ENCODE peak calls at places on chromosomes 12 and 14, in seven cellular contexts. F is ovary, J is heart left ventricle, L is testis, H is upper lobe of right lung, K is tibial artery, M is astrocyte. P is an unnamed sample.

GRCh38 chr14:88866305-88866704 is 41.9 kb downstream of the TTC8 start:
- DNase-seq in M (peak; percentile 58), H (no peak), L (no peak), K (no peak), J (no peak), F (no peak), P (no peak)

GRCh38 chr14:66240112-66240511 is 246.1 kb upstream of the CCDC196 start:
- DNase-seq in F (no peak), H (no peak), L (no peak), J (no peak), M (peak; percentile 25), K (no peak), P (no peak)

GRCh38 chr12:57939291-57939690 is 2.1 kb upstream of the ATP23 start:
- DNase-seq in K (no peak), J (no peak), F (no peak), H (no peak), M (no peak), L (no peak), P (no peak)

GRCh38 chr12:74646831-74647230 is 109.2 kb downstream of the ATXN7L3B start:
- DNase-seq in L (no peak), H (no peak), F (no peak), J (no peak), M (no peak), K (no peak), P (no peak)

GRCh38 chr14:78446807-78447206 is 276.6 kb downstream of the NRXN3 start:
- DNase-seq in H (no peak), J (no peak), F (no peak), K (no peak), M (no peak), L (no peak), P (no peak)

GRCh38 chr12:3752096-3752709 is 706 bp downstream of the CRACR2A start:
- DNase-seq in K (peak; percentile 34), J (peak; percentile 77), F (no peak), L (peak; percentile 33), M (no peak), H (peak; percentile 77), P (peak; percentile 74)

GRCh38 chr12:44162961-44163360 is 327.1 kb downstream of the TMEM117 start:
- DNase-seq in K (no peak), F (no peak), J (no peak), M (no peak), H (no peak), L (no peak), P (no peak)

GRCh38 chr12:5746496-5746895 is 198.6 kb downstream of the ANO2 start:
- DNase-seq in F (no peak), L (no peak), K (no peak), J (no peak), H (no peak), M (no peak), P (no peak)

GRCh38 chr12:8831116-8831515 is 8.7 kb downstream of the A2ML1 start:
- DNase-seq in M (no peak), F (no peak), J (no peak), H (no peak), K (no peak), L (no peak), P (no peak)

GRCh38 chr12:52203126-52203921 is 11.5 kb upstream of the KRT80 start:
- DNase-seq in F (peak; percentile 49), M (peak; percentile 87), H (peak; percentile 73), K (peak; percentile 69), L (no peak), J (peak; percentile 71), P (peak; percentile 63)

GRCh38 chr12:1047898-1048660 is 57.1 kb downstream of the ERC1 start:
- DNase-seq in F (no peak), J (no peak), H (no peak), K (no peak), M (no peak), L (peak; percentile 45), P (no peak)

DNA sequence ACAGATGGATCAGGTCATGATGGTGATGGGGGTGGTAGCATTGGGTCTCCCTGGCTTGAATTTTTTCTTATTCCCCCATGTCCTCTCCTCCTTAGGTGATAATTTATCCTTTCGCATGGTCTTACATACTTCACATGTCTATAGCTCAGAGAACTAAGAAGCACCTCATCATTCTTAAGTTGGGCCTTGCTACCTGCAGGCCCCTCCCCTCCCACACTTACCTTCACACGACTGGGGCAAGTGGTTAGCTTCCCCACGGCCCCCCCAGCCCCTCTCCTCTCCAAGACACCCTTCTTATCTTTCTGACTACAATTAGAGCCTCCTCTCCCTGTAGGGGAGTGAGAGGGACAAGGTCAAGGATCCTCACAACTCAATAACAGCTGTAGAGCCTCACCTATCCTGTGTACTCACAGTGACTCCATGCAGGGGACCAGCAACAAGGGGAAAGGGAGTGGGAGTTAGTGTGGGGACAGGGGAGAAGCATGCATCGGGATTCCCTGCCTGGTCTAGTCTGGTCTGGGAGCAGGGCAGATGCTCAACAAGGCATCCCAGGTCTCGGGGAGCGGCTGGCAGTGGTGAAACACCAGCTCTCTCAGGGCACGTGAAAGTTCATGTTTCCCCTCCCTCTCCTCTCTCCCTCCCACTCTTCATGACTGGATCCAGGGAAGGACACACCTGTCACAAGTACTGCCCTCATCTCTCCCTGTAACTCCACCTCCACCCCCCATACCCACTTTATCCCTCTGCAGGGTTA is 45.4 kb downstream of the SMUG1 start:
- DNase-seq in L (no peak), M (no peak), H (no peak), K (no peak), F (no peak), J (no peak), P (no peak)
- H3K4me3 ChIP-seq in L (no peak overlapping the region), M (no peak overlapping the region), H (no peak overlapping the region), K (no peak overlapping the region), F (no peak overlapping the region), J (no peak overlapping the region), P (no peak overlapping the region)

GRCh38 chr14:104865069-104865630 is at the start of gene CEP170B:
- DNase-seq in H (peak; percentile 80), K (no peak), J (no peak), L (peak; percentile 44), M (no peak), F (no peak), P (peak; percentile 45)
- H3K27me3 ChIP-seq in H (peaks cover 6% of the 10 kb centered on the region), K (no peaks in the 10 kb centered on the region), J (no peaks in the 10 kb centered on the region), L (no peaks in the 10 kb centered on the region), M (peaks cover 14% of the 10 kb centered on the region), F (no peaks in the 10 kb centered on the region), P (no peaks in the 10 kb centered on the region)

DNA sequence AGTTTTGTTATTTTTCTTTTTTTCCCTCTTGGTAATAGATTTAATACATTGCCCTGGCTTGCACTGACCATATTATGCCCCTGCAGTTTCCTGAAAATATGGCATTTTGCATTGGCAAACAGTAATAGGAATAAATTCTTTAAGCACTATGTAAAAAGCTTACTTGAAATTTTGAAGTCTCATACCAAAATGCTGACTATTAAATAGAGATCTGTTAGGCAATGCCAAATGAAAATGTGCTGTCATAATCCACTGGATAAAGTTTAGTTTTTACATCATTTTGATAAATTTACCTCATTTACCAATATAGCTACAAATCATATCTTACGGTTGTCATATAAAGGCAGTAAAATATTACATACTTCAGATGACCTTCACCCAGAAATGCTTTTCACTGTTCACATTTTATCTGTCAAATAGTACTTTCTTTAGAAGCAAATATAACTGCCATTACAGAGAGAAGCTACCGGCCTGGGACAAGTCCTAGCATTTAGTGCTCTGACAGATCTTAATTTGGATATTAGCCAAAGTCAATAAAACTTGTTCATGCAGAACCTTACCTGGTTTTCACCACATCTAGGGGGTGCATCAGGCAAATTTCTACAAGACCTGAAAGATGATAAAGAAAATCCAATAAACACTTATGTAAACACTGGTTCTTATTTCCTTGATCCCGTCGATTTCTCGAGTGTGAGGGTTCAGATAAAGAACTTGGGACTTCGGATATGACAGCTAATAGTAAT is 212.9 kb downstream of the PAX9 start:
- DNase-seq in K (no peak), L (no peak), F (no peak), M (no peak), H (no peak), J (no peak), P (no peak)
- TF ChIP-seq CTCF in K (no peak), L (no peak), F (no peak), M (no peak), H (no peak), J (no peak), P (no peak)

DNA sequence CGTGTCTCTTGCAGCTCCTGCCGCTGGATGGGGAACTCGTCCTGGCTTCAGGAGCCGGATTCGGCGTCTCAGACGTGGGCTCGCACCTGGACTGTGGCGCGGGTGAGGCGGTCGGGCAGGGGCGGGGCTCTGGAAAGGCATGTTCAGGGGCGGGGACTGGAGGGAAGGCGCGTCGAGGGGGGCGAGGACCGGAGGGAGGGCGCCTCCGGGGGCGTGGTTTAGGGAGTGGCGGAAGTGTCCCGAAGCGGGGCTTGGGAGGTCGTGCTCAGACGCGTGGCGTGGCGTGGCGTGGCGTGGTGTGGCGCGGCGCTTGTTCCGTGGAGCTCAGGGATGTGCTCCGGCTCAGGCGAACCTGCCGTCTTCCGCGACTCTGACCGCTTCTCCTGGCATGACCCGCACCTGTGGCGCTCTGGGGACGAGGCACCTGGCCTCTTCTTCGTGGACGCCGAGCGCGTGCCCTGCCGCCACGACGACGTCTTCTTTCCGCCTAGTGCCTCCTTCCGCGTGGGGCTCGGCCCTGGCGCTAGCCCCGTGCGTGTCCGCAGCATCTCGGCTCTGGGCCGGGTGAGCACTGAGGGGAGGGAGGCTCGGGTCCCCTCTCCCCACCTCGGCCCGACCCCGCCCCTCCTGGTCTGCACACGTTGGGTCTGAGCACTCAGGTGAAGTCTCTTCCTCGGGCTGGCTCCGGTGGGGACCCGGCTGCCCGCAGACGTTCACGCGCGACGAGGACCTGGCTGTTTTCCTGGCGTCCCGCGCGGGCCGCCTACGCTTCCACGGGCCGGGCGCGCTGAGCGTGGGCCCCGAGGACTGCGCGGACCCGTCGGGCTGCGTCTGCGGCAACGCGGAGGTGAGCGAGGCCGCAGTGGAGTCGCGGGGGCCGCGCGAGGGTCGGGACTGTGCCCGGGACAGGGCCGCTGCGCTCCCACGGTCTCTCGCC is 6.2 kb downstream of the AMN start:
- DNase-seq in F (peak; percentile 57), J (peak; percentile 80), H (peak; percentile 95), K (peak; percentile 34), M (peak; percentile 10), L (peak; percentile 66), P (peak; percentile 76)
- H3K4me3 ChIP-seq in F (peak overlapping the region; percentile 27), J (peak overlapping the region; percentile 0), H (peak overlapping the region; percentile 52), K (peak overlapping the region; percentile 42), M (peak overlapping the region; percentile 28), L (peak overlapping the region; percentile 47), P (no peak overlapping the region)

GRCh38 chr14:70148911-70149675 is 39.7 kb downstream of the SLC8A3 start:
- DNase-seq in J (no peak), H (no peak), L (no peak), K (no peak), F (no peak), M (no peak), P (no peak)

GRCh38 chr14:70139384-70139783 is 49.4 kb downstream of the SLC8A3 start:
- DNase-seq in J (no peak), H (no peak), L (no peak), K (no peak), M (no peak), F (no peak), P (no peak)

GRCh38 chr14:70140614-70141013 is 48.1 kb downstream of the SLC8A3 start:
- DNase-seq in H (no peak), L (no peak), F (no peak), K (no peak), J (no peak), M (no peak), P (no peak)

DNA sequence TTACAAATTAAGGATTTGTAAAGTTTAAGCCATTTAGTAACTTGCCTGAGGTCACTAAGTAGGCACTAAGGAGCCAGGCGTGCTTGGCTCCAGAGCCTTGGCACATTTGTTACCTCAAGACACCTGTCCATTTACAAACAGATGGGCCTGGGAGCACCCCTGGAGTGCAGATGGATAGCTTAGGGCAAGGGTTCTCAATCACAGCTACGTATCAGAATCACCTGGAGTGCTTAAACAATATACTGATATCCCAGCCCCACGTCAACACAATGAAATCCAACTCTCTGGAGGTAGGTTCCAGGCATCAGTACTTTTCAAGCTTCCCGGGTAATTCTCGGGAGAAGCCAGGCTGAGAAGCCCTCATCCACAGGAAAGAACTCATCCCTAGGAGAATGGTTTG is 45.4 kb downstream of the SLC8A3 start:
- DNase-seq in F (no peak), K (no peak), H (no peak), J (no peak), L (no peak), M (no peak), P (no peak)
- H3K27me3 ChIP-seq in F (no peaks in the 10 kb centered on the region), K (no peaks in the 10 kb centered on the region), H (no peaks in the 10 kb centered on the region), J (peaks cover 16% of the 10 kb centered on the region), L (no peaks in the 10 kb centered on the region), M (no peaks in the 10 kb centered on the region), P (no peaks in the 10 kb centered on the region)